ENCODE peak calls at places on chromosomes 2 and 18, in ten cellular contexts. One of them, this sample, is unnamed.

GRCh38 chr2:168749264-168749663 is 53.2 kb upstream of the NOSTRIN start:
- DNase-seq in mesendoderm: no peak
- DNase-seq in Peyer's patch: no peak
- DNase-seq in ovary: no peak
- DNase-seq in suprapubic skin: no peak
- DNase-seq in heart right ventricle: no peak
- DNase-seq in PC-9: no peak
- DNase-seq in spleen: no peak
- DNase-seq in psoas muscle: no peak
- DNase-seq in aorta: no peak
- DNase-seq in this sample: no peak

GRCh38 chr18:53780666-53781065 is 443.8 kb downstream of the MBD2 start:
- DNase-seq in suprapubic skin: no peak
- DNase-seq in mesendoderm: no peak
- DNase-seq in Peyer's patch: no peak
- DNase-seq in spleen: no peak
- DNase-seq in psoas muscle: no peak
- DNase-seq in aorta: no peak
- DNase-seq in heart right ventricle: no peak
- DNase-seq in ovary: no peak
- DNase-seq in PC-9: no peak
- DNase-seq in this sample: no peak

GRCh38 chr2:99645960-99646359 is 156.1 kb upstream of the REV1 start:
- DNase-seq in ovary: no peak
- DNase-seq in aorta: no peak
- DNase-seq in suprapubic skin: no peak
- DNase-seq in spleen: no peak
- DNase-seq in heart right ventricle: no peak
- DNase-seq in psoas muscle: no peak
- DNase-seq in mesendoderm: no peak
- DNase-seq in Peyer's patch: no peak
- DNase-seq in PC-9: no peak
- DNase-seq in this sample: no peak

GRCh38 chr2:39492701-39493100 is 55.6 kb upstream of the MAP4K3 start:
- DNase-seq in heart right ventricle: no peak
- DNase-seq in suprapubic skin: no peak
- DNase-seq in spleen: no peak
- DNase-seq in Peyer's patch: no peak
- DNase-seq in PC-9: no peak
- DNase-seq in psoas muscle: no peak
- DNase-seq in ovary: no peak
- DNase-seq in mesendoderm: no peak
- DNase-seq in aorta: no peak
- DNase-seq in this sample: no peak

GRCh38 chr2:2847131-2847740 is 516.2 kb upstream of the MYT1L start:
- DNase-seq in psoas muscle: peak; percentile 34
- DNase-seq in spleen: peak; percentile 63
- DNase-seq in Peyer's patch: no peak
- DNase-seq in heart right ventricle: peak; percentile 44
- DNase-seq in ovary: no peak
- DNase-seq in PC-9: no peak
- DNase-seq in suprapubic skin: no peak
- DNase-seq in mesendoderm: no peak
- DNase-seq in aorta: no peak
- DNase-seq in this sample: no peak

GRCh38 chr2:7765236-7765635 is 848.0 kb downstream of the RNF144A start:
- DNase-seq in aorta: no peak
- DNase-seq in Peyer's patch: no peak
- DNase-seq in spleen: no peak
- DNase-seq in PC-9: no peak
- DNase-seq in mesendoderm: no peak
- DNase-seq in psoas muscle: no peak
- DNase-seq in heart right ventricle: no peak
- DNase-seq in suprapubic skin: no peak
- DNase-seq in ovary: no peak
- DNase-seq in this sample: no peak

GRCh38 chr18:6199777-6200176 is 214.9 kb downstream of the L3MBTL4 start:
- DNase-seq in ovary: no peak
- DNase-seq in Peyer's patch: no peak
- DNase-seq in PC-9: no peak
- DNase-seq in aorta: no peak
- DNase-seq in spleen: no peak
- DNase-seq in heart right ventricle: no peak
- DNase-seq in psoas muscle: no peak
- DNase-seq in mesendoderm: no peak
- DNase-seq in suprapubic skin: no peak
- DNase-seq in this sample: no peak

GRCh38 chr2:214558341-214558740 is 147.5 kb downstream of the VWC2L start:
- DNase-seq in ovary: no peak
- DNase-seq in heart right ventricle: no peak
- DNase-seq in Peyer's patch: no peak
- DNase-seq in mesendoderm: no peak
- DNase-seq in PC-9: no peak
- DNase-seq in aorta: no peak
- DNase-seq in suprapubic skin: no peak
- DNase-seq in psoas muscle: no peak
- DNase-seq in spleen: no peak
- DNase-seq in this sample: no peak

GRCh38 chr18:37246779-37247340 is 318.7 kb downstream of the CELF4 start:
- DNase-seq in mesendoderm: no peak
- DNase-seq in heart right ventricle: no peak
- DNase-seq in spleen: no peak
- DNase-seq in aorta: no peak
- DNase-seq in PC-9: no peak
- DNase-seq in ovary: no peak
- DNase-seq in suprapubic skin: no peak
- DNase-seq in psoas muscle: no peak
- DNase-seq in Peyer's patch: no peak
- DNase-seq in this sample: no peak

GRCh38 chr18:49650426-49650891 is 88.6 kb downstream of the LIPG start:
- DNase-seq in ovary: no peak
- DNase-seq in heart right ventricle: no peak
- DNase-seq in psoas muscle: no peak
- DNase-seq in suprapubic skin: no peak
- DNase-seq in PC-9: peak; percentile 64
- DNase-seq in Peyer's patch: no peak
- DNase-seq in spleen: peak; percentile 29
- DNase-seq in mesendoderm: no peak
- DNase-seq in aorta: no peak
- DNase-seq in this sample: no peak

GRCh38 chr2:197294260-197294659 is 16.3 kb downstream of the ANKRD44 start:
- DNase-seq in mesendoderm: no peak
- DNase-seq in heart right ventricle: no peak
- DNase-seq in aorta: no peak
- DNase-seq in PC-9: no peak
- DNase-seq in Peyer's patch: no peak
- DNase-seq in suprapubic skin: no peak
- DNase-seq in psoas muscle: no peak
- DNase-seq in spleen: no peak
- DNase-seq in ovary: no peak
- DNase-seq in this sample: no peak

GRCh38 chr2:166463640-166464039 is 30.4 kb downstream of the SCN7A start:
- DNase-seq in ovary: no peak
- DNase-seq in mesendoderm: no peak
- DNase-seq in Peyer's patch: no peak
- DNase-seq in psoas muscle: no peak
- DNase-seq in PC-9: no peak
- DNase-seq in heart right ventricle: no peak
- DNase-seq in aorta: no peak
- DNase-seq in spleen: peak; percentile 22
- DNase-seq in suprapubic skin: peak; percentile 78
- DNase-seq in this sample: no peak

GRCh38 chr2:17148298-17149228 is 369.7 kb downstream of the RAD51AP2 start:
- DNase-seq in Peyer's patch: no peak
- DNase-seq in psoas muscle: no peak
- DNase-seq in ovary: no peak
- DNase-seq in aorta: no peak
- DNase-seq in suprapubic skin: no peak
- DNase-seq in mesendoderm: peak; percentile 65
- DNase-seq in heart right ventricle: no peak
- DNase-seq in spleen: no peak
- DNase-seq in PC-9: no peak
- DNase-seq in this sample: peak; percentile 9

GRCh38 chr2:96802281-96802595 is 13.8 kb upstream of the CNNM3 start:
- DNase-seq in mesendoderm: no peak
- DNase-seq in ovary: no peak
- DNase-seq in suprapubic skin: no peak
- DNase-seq in spleen: peak; percentile 90
- DNase-seq in psoas muscle: no peak
- DNase-seq in aorta: peak; percentile 55
- DNase-seq in Peyer's patch: peak; percentile 26
- DNase-seq in heart right ventricle: no peak
- DNase-seq in PC-9: no peak
- DNase-seq in this sample: no peak

GRCh38 chr2:65630643-65631042 is 198.2 kb upstream of the SPRED2 start:
- DNase-seq in psoas muscle: no peak
- DNase-seq in mesendoderm: peak; percentile 10
- DNase-seq in aorta: no peak
- DNase-seq in suprapubic skin: no peak
- DNase-seq in heart right ventricle: no peak
- DNase-seq in Peyer's patch: no peak
- DNase-seq in ovary: no peak
- DNase-seq in PC-9: no peak
- DNase-seq in spleen: no peak
- DNase-seq in this sample: no peak

GRCh38 chr2:64731746-64732145 is 78.0 kb upstream of the SERTAD2 start:
- DNase-seq in aorta: no peak
- DNase-seq in suprapubic skin: no peak
- DNase-seq in PC-9: no peak
- DNase-seq in psoas muscle: no peak
- DNase-seq in ovary: no peak
- DNase-seq in spleen: no peak
- DNase-seq in mesendoderm: no peak
- DNase-seq in Peyer's patch: no peak
- DNase-seq in heart right ventricle: no peak
- DNase-seq in this sample: no peak

GRCh38 chr2:148957023-148957422 is 81.5 kb upstream of the LYPD6B start:
- DNase-seq in ovary: no peak
- DNase-seq in heart right ventricle: no peak
- DNase-seq in spleen: no peak
- DNase-seq in PC-9: no peak
- DNase-seq in aorta: no peak
- DNase-seq in psoas muscle: no peak
- DNase-seq in mesendoderm: no peak
- DNase-seq in Peyer's patch: no peak
- DNase-seq in suprapubic skin: no peak
- DNase-seq in this sample: no peak

GRCh38 chr2:181916726-181917377 is 25.3 kb downstream of the ITPRID2 start:
- DNase-seq in Peyer's patch: no peak
- DNase-seq in suprapubic skin: no peak
- DNase-seq in mesendoderm: no peak
- DNase-seq in spleen: no peak
- DNase-seq in heart right ventricle: no peak
- DNase-seq in ovary: no peak
- DNase-seq in psoas muscle: no peak
- DNase-seq in aorta: no peak
- DNase-seq in PC-9: no peak
- DNase-seq in this sample: no peak
- H3K27ac ChIP-seq in Peyer's patch: no peak overlapping the region
- H3K27ac ChIP-seq in suprapubic skin: no peak overlapping the region
- H3K27ac ChIP-seq in mesendoderm: no peak overlapping the region
- H3K27ac ChIP-seq in spleen: no peak overlapping the region
- H3K27ac ChIP-seq in heart right ventricle: no peak overlapping the region
- H3K27ac ChIP-seq in ovary: no peak overlapping the region
- H3K27ac ChIP-seq in psoas muscle: no peak overlapping the region
- H3K27ac ChIP-seq in aorta: no peak overlapping the region
- H3K27ac ChIP-seq in PC-9: peak overlapping the region; percentile 1
- H3K27ac ChIP-seq in this sample: no peak overlapping the region

GRCh38 chr2:172438064-172438421 is 10.7 kb downstream of the ITGA6 start:
- DNase-seq in mesendoderm: no peak
- DNase-seq in spleen: no peak
- DNase-seq in aorta: no peak
- DNase-seq in suprapubic skin: peak; percentile 23
- DNase-seq in PC-9: peak; percentile 63
- DNase-seq in ovary: no peak
- DNase-seq in Peyer's patch: no peak
- DNase-seq in psoas muscle: no peak
- DNase-seq in heart right ventricle: no peak
- DNase-seq in this sample: no peak

GRCh38 chr2:172437419-172438063 is 10.2 kb downstream of the ITGA6 start:
- DNase-seq in Peyer's patch: no peak
- DNase-seq in ovary: no peak
- DNase-seq in mesendoderm: no peak
- DNase-seq in aorta: no peak
- DNase-seq in heart right ventricle: no peak
- DNase-seq in spleen: no peak
- DNase-seq in suprapubic skin: peak; percentile 65
- DNase-seq in PC-9: no peak
- DNase-seq in psoas muscle: no peak
- DNase-seq in this sample: no peak

GRCh38 chr2:172439509-172439860 is 12.1 kb downstream of the ITGA6 start:
- DNase-seq in PC-9: no peak
- DNase-seq in mesendoderm: no peak
- DNase-seq in ovary: no peak
- DNase-seq in Peyer's patch: no peak
- DNase-seq in aorta: no peak
- DNase-seq in suprapubic skin: peak; percentile 15
- DNase-seq in spleen: no peak
- DNase-seq in heart right ventricle: no peak
- DNase-seq in psoas muscle: no peak
- DNase-seq in this sample: no peak

GRCh38 chr2:172439911-172440310 is 12.5 kb downstream of the ITGA6 start:
- DNase-seq in PC-9: no peak
- DNase-seq in aorta: no peak
- DNase-seq in Peyer's patch: no peak
- DNase-seq in psoas muscle: no peak
- DNase-seq in mesendoderm: no peak
- DNase-seq in suprapubic skin: no peak
- DNase-seq in heart right ventricle: no peak
- DNase-seq in ovary: no peak
- DNase-seq in spleen: no peak
- DNase-seq in this sample: no peak

GRCh38 chr2:172438741-172439508 is 11.5 kb downstream of the ITGA6 start:
- DNase-seq in ovary: no peak
- DNase-seq in PC-9: peak; percentile 99
- DNase-seq in mesendoderm: no peak
- DNase-seq in aorta: no peak
- DNase-seq in Peyer's patch: peak; percentile 71
- DNase-seq in psoas muscle: no peak
- DNase-seq in heart right ventricle: peak; percentile 23
- DNase-seq in spleen: no peak
- DNase-seq in suprapubic skin: peak; percentile 67
- DNase-seq in this sample: no peak
- H3K27ac ChIP-seq in ovary: no peak overlapping the region
- H3K27ac ChIP-seq in PC-9: peak overlapping the region; percentile 81
- H3K27ac ChIP-seq in mesendoderm: no peak overlapping the region
- H3K27ac ChIP-seq in aorta: no peak overlapping the region
- H3K27ac ChIP-seq in Peyer's patch: peak overlapping the region; percentile 84
- H3K27ac ChIP-seq in psoas muscle: peak overlapping the region; percentile 17
- H3K27ac ChIP-seq in heart right ventricle: no peak overlapping the region
- H3K27ac ChIP-seq in spleen: no peak overlapping the region
- H3K27ac ChIP-seq in suprapubic skin: peak overlapping the region; percentile 0
- H3K27ac ChIP-seq in this sample: no peak overlapping the region

GRCh38 chr2:152363933-152364332 is 29.0 kb downstream of the FMNL2 start:
- DNase-seq in mesendoderm: no peak
- DNase-seq in aorta: no peak
- DNase-seq in psoas muscle: no peak
- DNase-seq in heart right ventricle: no peak
- DNase-seq in Peyer's patch: no peak
- DNase-seq in suprapubic skin: no peak
- DNase-seq in ovary: no peak
- DNase-seq in PC-9: no peak
- DNase-seq in spleen: no peak
- DNase-seq in this sample: no peak
- H3K27ac ChIP-seq in mesendoderm: no peak overlapping the region
- H3K27ac ChIP-seq in aorta: no peak overlapping the region
- H3K27ac ChIP-seq in psoas muscle: no peak overlapping the region
- H3K27ac ChIP-seq in heart right ventricle: no peak overlapping the region
- H3K27ac ChIP-seq in Peyer's patch: no peak overlapping the region
- H3K27ac ChIP-seq in suprapubic skin: no peak overlapping the region
- H3K27ac ChIP-seq in ovary: no peak overlapping the region
- H3K27ac ChIP-seq in PC-9: no peak overlapping the region
- H3K27ac ChIP-seq in spleen: no peak overlapping the region
- H3K27ac ChIP-seq in this sample: no peak overlapping the region

GRCh38 chr2:151207100-151207499 is 54.6 kb downstream of the RBM43 start:
- DNase-seq in heart right ventricle: no peak
- DNase-seq in spleen: no peak
- DNase-seq in aorta: no peak
- DNase-seq in PC-9: no peak
- DNase-seq in psoas muscle: no peak
- DNase-seq in Peyer's patch: no peak
- DNase-seq in mesendoderm: no peak
- DNase-seq in suprapubic skin: no peak
- DNase-seq in ovary: no peak
- DNase-seq in this sample: no peak
- H3K27ac ChIP-seq in heart right ventricle: no peak overlapping the region
- H3K27ac ChIP-seq in spleen: no peak overlapping the region
- H3K27ac ChIP-seq in aorta: no peak overlapping the region
- H3K27ac ChIP-seq in PC-9: no peak overlapping the region
- H3K27ac ChIP-seq in psoas muscle: no peak overlapping the region
- H3K27ac ChIP-seq in Peyer's patch: no peak overlapping the region
- H3K27ac ChIP-seq in mesendoderm: no peak overlapping the region
- H3K27ac ChIP-seq in suprapubic skin: no peak overlapping the region
- H3K27ac ChIP-seq in ovary: no peak overlapping the region
- H3K27ac ChIP-seq in this sample: no peak overlapping the region

This sample was measured in substantia nigra.